ENCODE peak calls at places on chromosomes 5 and 9, in five cellular contexts. F is effector CD4-positive, alpha-beta T cell; D is stimulated activated CD8-positive, alpha-beta memory T cell treated with anti-CD3 and anti-CD28 coated beads, Interleukin-15, amount 100 ng/mL, for 1 hour; U is kidney tubule cell; X is left lung. T is an unnamed sample.

GRCh38 chr5:199821-200645 is 8.7 kb downstream of the LRRC14B start:
- DNase-seq in X (no peak), D (no peak), U (no peak), F (no peak), T (no peak)

GRCh38 chr5:113806823-113807222 is 293.3 kb downstream of the YTHDC2 start:
- DNase-seq in U (peak; percentile 5), X (no peak), F (no peak), D (no peak), T (no peak)

GRCh38 chr5:78843436-78843835 is 141.7 kb downstream of the ARSB start:
- DNase-seq in F (no peak), U (no peak), X (no peak), D (no peak), T (no peak)

GRCh38 chr5:7728076-7728475 is 122.9 kb downstream of the CFAP90 start:
- DNase-seq in D (no peak), F (no peak), X (no peak), U (no peak), T (no peak)

GRCh38 chr9:98410185-98410697 is 154.8 kb upstream of the TBC1D2 start:
- DNase-seq in F (no peak), U (peak; percentile 18), D (no peak), X (no peak), T (no peak)

GRCh38 chr9:132827366-132827765 is 50.7 kb downstream of the AK8 start:
- DNase-seq in U (no peak), X (no peak), D (no peak), F (no peak), T (no peak)

GRCh38 chr5:67268233-67269011 is 71.8 kb upstream of the CD180 start:
- DNase-seq in F (no peak), X (peak; percentile 71), D (no peak), U (peak; percentile 55), T (peak; percentile 84)

GRCh38 chr5:157456301-157456700 is 3.7 kb upstream of the NIPAL4 start:
- DNase-seq in U (no peak), X (no peak), F (no peak), D (no peak), T (no peak)

GRCh38 chr5:55226027-55226933 is 835 bp downstream of the MCIDAS start:
- DNase-seq in U (peak; percentile 76), X (no peak), F (no peak), D (no peak), T (peak; percentile 65)

GRCh38 chr5:113123563-113123962 is 147.0 kb downstream of the DCP2 start:
- DNase-seq in D (no peak), X (no peak), F (no peak), U (peak; percentile 32), T (no peak)

GRCh38 chr9:37997636-37998374 is 71.2 kb downstream of the SHB start:
- DNase-seq in D (no peak), U (no peak), F (no peak), X (no peak), T (no peak)

GRCh38 chr9:37988041-37988440 is 81.0 kb downstream of the SHB start:
- DNase-seq in D (no peak), F (no peak), X (no peak), U (no peak), T (no peak)

GRCh38 chr9:27430754-27431540 is 93.1 kb upstream of the IFNK start:
- DNase-seq in U (no peak), D (no peak), X (no peak), F (no peak), T (no peak)

GRCh38 chr9:98365724-98366123 is 110.3 kb upstream of the TBC1D2 start:
- DNase-seq in X (no peak), D (no peak), F (no peak), U (no peak), T (no peak)

GRCh38 chr9:126915281-126915816 is 767 bp downstream of the RALGPS1 start:
- DNase-seq in U (peak; percentile 50), F (peak; percentile 46), D (peak; percentile 1), X (peak; percentile 92), T (peak; percentile 75)

GRCh38 chr5:136906545-136906944 is 541.2 kb upstream of the TRPC7 start:
- DNase-seq in X (no peak), F (no peak), D (no peak), U (peak; percentile 51), T (no peak)

GRCh38 chr5:129172561-129172960 is 78.0 kb downstream of the ISOC1 start:
- DNase-seq in F (no peak), D (no peak), X (no peak), U (peak; percentile 6), T (no peak)

GRCh38 chr9:121717141-121717749 is 65.8 kb downstream of the DAB2IP start:
- DNase-seq in X (no peak), U (no peak), F (no peak), D (no peak), T (no peak)

GRCh38 chr5:81896764-81897163 is 75.1 kb upstream of the ATG10 start:
- DNase-seq in F (no peak), D (no peak), U (no peak), X (no peak), T (no peak)

GRCh38 chr5:142841511-142842255 is 71.5 kb downstream of the ARHGAP26 start:
- DNase-seq in U (peak; percentile 54), F (no peak), X (no peak), D (no peak), T (no peak)

GRCh38 chr9:18429065-18429464 is 44.9 kb upstream of the ADAMTSL1 start:
- DNase-seq in U (no peak), X (no peak), D (no peak), F (no peak), T (no peak)

GRCh38 chr5:72109625-72110024 is 2.4 kb downstream of the MAP1B start:
- DNase-seq in X (no peak), F (no peak), D (no peak), U (peak; percentile 6), T (no peak)

GRCh38 chr5:26121343-26121742 is 917.0 kb downstream of the CDH9 start:
- DNase-seq in F (no peak), X (no peak), U (no peak), D (no peak), T (no peak)

GRCh38 chr5:141605523-141606277 is 13.1 kb downstream of the DIAPH1 start:
- DNase-seq in X (no peak), U (no peak), F (peak; percentile 71), D (peak; percentile 50), T (no peak)

T was measured in suprapubic skin.